ENCODE peak calls at places on chromosomes 13 and 19, in five cellular contexts. E, R, L, Z and W are unnamed samples.

GRCh38 chr13:82833928-82834327 is 1048.3 kb downstream of the SLITRK1 start:
- DNase-seq in E (no peak), R (no peak), L (peak), Z (no peak), W (no peak)

GRCh38 chr19:7679017-7679720 is 1.5 kb upstream of the TRAPPC5 start:
- DNase-seq in E (no peak), R (no peak), L (no peak), Z (peak), W (peak)

GRCh38 chr13:93235258-93236015 is 8.8 kb downstream of the GPC6 start:
- DNase-seq in E (no peak), R (no peak), L (no peak), Z (no peak), W (peak)

GRCh38 chr13:109900723-109901122 is 114.3 kb upstream of the IRS2 start:
- DNase-seq in E (no peak), R (no peak), L (no peak), Z (no peak), W (no peak)

GRCh38 chr13:113406321-113407102 is 42.6 kb upstream of the GRTP1 start:
- DNase-seq in E (no peak), R (no peak), L (no peak), Z (no peak), W (peak)

GRCh38 chr13:110925023-110925608 is 10.2 kb upstream of the ANKRD10 start:
- DNase-seq in E (no peak), R (no peak), L (peak), Z (no peak), W (peak)

GRCh38 chr13:72218966-72219365 is 352.0 kb upstream of the DACH1 start:
- DNase-seq in E (no peak), R (no peak), L (no peak), Z (no peak), W (no peak)

GRCh38 chr13:105914637-105915036 is 620.8 kb downstream of the EFNB2 start:
- DNase-seq in E (no peak), R (peak), L (peak), Z (no peak), W (no peak)

GRCh38 chr19:40217027-40217810 is 965 bp downstream of the TTC9B start:
- DNase-seq in E (no peak), R (no peak), L (no peak), Z (peak), W (peak)

GRCh38 chr13:95233026-95233635 is 68.1 kb downstream of the ABCC4 start:
- DNase-seq in E (no peak), R (no peak), L (no peak), Z (no peak), W (no peak)

GRCh38 chr19:45038931-45039893 is at the start of gene CLASRP:
- DNase-seq in E (peak), R (peak), L (peak), Z (peak), W (peak)

GRCh38 chr13:34731486-34731885 is 210.6 kb upstream of the NBEA start:
- DNase-seq in E (no peak), R (no peak), L (peak), Z (no peak), W (peak)

GRCh38 chr19:16470911-16471811 is 609 bp downstream of the EPS15L1 start:
- DNase-seq in E (no peak), R (no peak), L (peak), Z (peak), W (no peak)

GRCh38 chr19:12685831-12686230 is 2.0 kb upstream of the GNG14 start:
- DNase-seq in E (no peak), R (no peak), L (no peak), Z (no peak), W (no peak)

GRCh38 chr19:46674416-46675178 is 13.6 kb upstream of the DACT3 start:
- DNase-seq in E (no peak), R (no peak), L (peak), Z (peak), W (peak)

GRCh38 chr19:49315111-49315510 is 9.9 kb downstream of the SLC6A16 start:
- DNase-seq in E (no peak), R (no peak), L (no peak), Z (no peak), W (no peak)

GRCh38 chr13:28476919-28477708 is 17.8 kb downstream of the FLT1 start:
- DNase-seq in E (no peak), R (no peak), L (no peak), Z (no peak), W (no peak)

GRCh38 chr13:42215578-42216421 is 56.2 kb upstream of the AKAP11 start:
- DNase-seq in E (peak), R (peak), L (peak), Z (peak), W (peak)

GRCh38 chr13:30256713-30257432 is 50.5 kb downstream of the KATNAL1 start:
- DNase-seq in E (no peak), R (no peak), L (no peak), Z (no peak), W (no peak)

GRCh38 chr13:33150146-33150545 is 133.9 kb downstream of the KL start:
- DNase-seq in E (no peak), R (peak), L (no peak), Z (no peak), W (no peak)

GRCh38 chr19:2273356-2274184 is 8.4 kb downstream of the PEAK3 start:
- DNase-seq in E (no peak), R (no peak), L (peak), Z (peak), W (peak)

GRCh38 chr13:100767192-100767591 is 92.6 kb upstream of the TMTC4 start:
- DNase-seq in E (no peak), R (no peak), L (no peak), Z (no peak), W (no peak)

GRCh38 chr13:74068471-74068870 is 65.7 kb downstream of the KLF12 start:
- DNase-seq in E (no peak), R (no peak), L (no peak), Z (no peak), W (no peak)

GRCh38 chr13:46121597-46122163 is 16.8 kb upstream of the CPB2 start:
- DNase-seq in E (no peak), R (no peak), L (no peak), Z (no peak), W (no peak)

GRCh38 chr13:97403893-97404683 is 29.9 kb upstream of the RAP2A start:
- DNase-seq in E (no peak), R (no peak), L (peak), Z (no peak), W (no peak)

GRCh38 chr13:31409678-31410356 is 210.0 kb downstream of the B3GLCT start:
- DNase-seq in E (no peak), R (no peak), L (no peak), Z (no peak), W (no peak)

GRCh38 chr13:36480726-36481485 is 48.6 kb downstream of the CCNA1 start:
- DNase-seq in E (no peak), R (no peak), L (no peak), Z (no peak), W (no peak)

GRCh38 chr13:113929628-113930615 is 44.0 kb downstream of the C13orf46 start:
- DNase-seq in E (no peak), R (no peak), L (no peak), Z (no peak), W (peak)

GRCh38 chr19:5563941-5564612 is 3.7 kb downstream of the TINCR start:
- DNase-seq in E (no peak), R (peak), L (no peak), Z (no peak), W (no peak)

GRCh38 chr19:4908311-4908710 is 990 bp upstream of the UHRF1 start:
- DNase-seq in E (no peak), R (no peak), L (no peak), Z (no peak), W (peak)

GRCh38 chr13:97256343-97256783 is 34.2 kb downstream of the MBNL2 start:
- DNase-seq in E (peak), R (peak), L (peak), Z (no peak), W (no peak)

GRCh38 chr19:45469132-45469834 is 1.5 kb downstream of the FOSB start:
- DNase-seq in E (no peak), R (peak), L (peak), Z (peak), W (peak)

GRCh38 chr19:52734340-52734892 is 428 bp downstream of the ZNF611 start:
- DNase-seq in E (no peak), R (peak), L (no peak), Z (peak), W (no peak)